ENCODE peak calls at places on chromosome 17, in eight cellular contexts. C is CD4-positive, CD25-positive, alpha-beta regulatory T cell; I is HCT116; M is CD8-positive, alpha-beta memory T cell; G is CD4-positive, alpha-beta T cell; V is CD8-positive, alpha-beta T cell; K is small intestine; U is mucosa of descending colon. L is an unnamed sample.
A peak's percentile ranks its signal among the peaks of the same experiment; 100 is the strongest.

GRCh38 chr17:61202564-61202963 is 197.1 kb upstream of the TBX2 start:
- DNase-seq in C (no peak), I (no peak), M (no peak), G (no peak), V (no peak), K (no peak), U (no peak), L (no peak)

GRCh38 chr17:13638855-13639458 is 37.2 kb upstream of the HS3ST3A1 start:
- DNase-seq in C (peak; percentile 55), I (no peak), M (no peak), G (no peak), V (no peak), K (no peak), U (no peak), L (no peak)

GRCh38 chr17:80086081-80086480 is 15.3 kb upstream of the GAA start:
- DNase-seq in C (no peak), I (no peak), M (no peak), G (no peak), V (no peak), K (no peak), U (no peak), L (no peak)

GRCh38 chr17:68580236-68580903 is 20.8 kb downstream of the FAM20A start:
- DNase-seq in C (no peak), I (no peak), M (no peak), G (no peak), V (no peak), K (no peak), U (no peak), L (no peak)

GRCh38 chr17:56680676-56681075 is 87.2 kb downstream of the NOG start:
- DNase-seq in C (no peak), I (no peak), M (no peak), G (no peak), V (no peak), K (no peak), U (no peak), L (no peak)

GRCh38 chr17:68624381-68624780 is 23.2 kb upstream of the FAM20A start:
- DNase-seq in C (no peak), I (no peak), M (no peak), G (no peak), V (no peak), K (no peak), U (no peak), L (no peak)

GRCh38 chr17:17411692-17412091 is 65.1 kb upstream of the MED9 start:
- DNase-seq in C (no peak), I (no peak), M (no peak), G (no peak), V (no peak), K (no peak), U (no peak), L (no peak)

GRCh38 chr17:75996665-75997590 is 3.7 kb upstream of the CDK3 start:
- DNase-seq in C (peak; percentile 45), I (no peak), M (peak; percentile 19), G (no peak), V (no peak), K (peak; percentile 96), U (peak; percentile 89), L (peak; percentile 51)

GRCh38 chr17:54968954-54969400 is 412 bp downstream of the STXBP4 start:
- DNase-seq in C (no peak), I (no peak), M (peak; percentile 14), G (no peak), V (no peak), K (no peak), U (no peak), L (peak; percentile 15)

GRCh38 chr17:3027786-3028532 is 35.4 kb downstream of the OR1D5 start:
- DNase-seq in C (no peak), I (no peak), M (no peak), G (no peak), V (no peak), K (no peak), U (no peak), L (no peak)

GRCh38 chr17:15157051-15157450 is 108.1 kb downstream of the PMP22 start:
- DNase-seq in C (no peak), I (no peak), M (no peak), G (no peak), V (no peak), K (no peak), U (no peak), L (no peak)

GRCh38 chr17:5097101-5097834 is 14.4 kb downstream of the ZNF232 start:
- DNase-seq in C (peak; percentile 20), I (no peak), M (no peak), G (peak; percentile 49), V (peak; percentile 73), K (no peak), U (peak; percentile 63), L (no peak)

DNA sequence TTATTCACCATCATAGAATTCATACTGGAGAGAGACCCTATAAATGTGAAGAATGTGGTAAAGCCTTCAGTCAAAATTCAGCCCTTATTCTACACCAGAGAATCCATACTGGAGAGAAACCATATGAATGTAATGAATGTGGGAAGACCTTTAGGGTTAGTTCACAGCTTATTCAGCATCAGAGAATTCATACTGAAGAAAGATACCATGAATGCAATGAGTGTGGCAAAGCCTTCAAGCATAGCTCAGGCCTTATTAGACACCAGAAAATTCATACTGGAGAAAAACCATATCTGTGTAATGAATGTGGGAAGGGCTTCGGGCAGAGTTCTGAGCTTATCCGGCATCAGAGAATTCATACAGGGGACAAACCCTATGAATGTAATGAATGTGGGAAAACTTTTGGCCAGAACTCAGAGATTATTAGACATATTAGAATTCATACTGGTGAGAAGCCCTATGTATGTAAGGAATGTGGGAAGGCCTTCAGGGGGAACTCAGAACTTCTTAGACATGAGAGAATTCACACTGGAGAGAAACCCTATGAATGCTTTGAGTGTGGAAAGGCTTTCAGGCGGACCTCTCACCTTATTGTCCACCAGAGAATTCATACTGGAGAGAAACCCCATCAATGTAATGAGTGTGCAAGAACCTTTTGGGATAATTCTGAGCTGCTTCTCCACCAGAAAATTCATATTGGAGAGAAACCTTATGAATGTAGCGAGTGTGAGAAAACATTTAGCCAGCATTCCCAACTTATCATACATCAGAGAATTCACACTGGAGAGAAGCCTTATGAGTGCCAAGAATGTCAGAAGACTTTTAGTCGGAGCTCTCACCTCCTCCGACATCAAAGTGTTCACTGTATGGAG is 14.1 kb downstream of the ZFP3 start:
- DNase-seq in C (no peak), I (no peak), M (no peak), G (no peak), V (no peak), K (no peak), U (no peak), L (no peak)
- H3K9me3 ChIP-seq in C (peaks cover 100% of the 10 kb centered on the region), I (peaks cover 66% of the 10 kb centered on the region), M (peaks cover 81% of the 10 kb centered on the region), G (peaks cover 96% of the 10 kb centered on the region), V (peaks cover 69% of the 10 kb centered on the region), K (peaks cover 8% of the 10 kb centered on the region), U (peaks cover 100% of the 10 kb centered on the region), L (peaks cover 57% of the 10 kb centered on the region)

GRCh38 chr17:19621697-19622096 is 26.9 kb upstream of the ALDH3A2 start:
- DNase-seq in C (no peak), I (no peak), M (no peak), G (no peak), V (no peak), K (no peak), U (no peak), L (no peak)
- H3K9me3 ChIP-seq in C (peaks cover 38% of the 10 kb centered on the region), I (peaks cover 9% of the 10 kb centered on the region), M (peaks cover 8% of the 10 kb centered on the region), G (peaks cover 32% of the 10 kb centered on the region), V (peaks cover 9% of the 10 kb centered on the region), K (no peaks in the 10 kb centered on the region), U (peaks cover 30% of the 10 kb centered on the region), L (peaks cover 4% of the 10 kb centered on the region)

GRCh38 chr17:77740481-77740880 is 218.0 kb upstream of the TNRC6C start:
- DNase-seq in C (no peak), I (no peak), M (no peak), G (no peak), V (no peak), K (no peak), U (no peak), L (no peak)
- H3K9me3 ChIP-seq in C (peaks cover 5% of the 10 kb centered on the region), I (no peaks in the 10 kb centered on the region), M (no peaks in the 10 kb centered on the region), G (no peaks in the 10 kb centered on the region), V (no peaks in the 10 kb centered on the region), K (no peaks in the 10 kb centered on the region), U (peaks cover 4% of the 10 kb centered on the region), L (no peaks in the 10 kb centered on the region)

GRCh38 chr17:7468814-7469438 is 10.5 kb downstream of the ZBTB4 start:
- DNase-seq in C (no peak), I (no peak), M (no peak), G (no peak), V (no peak), K (no peak), U (no peak), L (no peak)
- H3K9me3 ChIP-seq in C (no peaks in the 10 kb centered on the region), I (no peaks in the 10 kb centered on the region), M (no peaks in the 10 kb centered on the region), G (no peaks in the 10 kb centered on the region), V (no peaks in the 10 kb centered on the region), K (no peaks in the 10 kb centered on the region), U (no peaks in the 10 kb centered on the region), L (no peaks in the 10 kb centered on the region)

GRCh38 chr17:52930145-52930544 is 771.6 kb upstream of the CA10 start:
- DNase-seq in C (no peak), I (no peak), M (no peak), G (no peak), V (no peak), K (no peak), U (no peak), L (no peak)

GRCh38 chr17:52930581-52930980 is 772.1 kb upstream of the CA10 start:
- DNase-seq in C (no peak), I (no peak), M (no peak), G (no peak), V (no peak), K (no peak), U (no peak), L (no peak)
- H3K9me3 ChIP-seq in C (no peaks in the 10 kb centered on the region), I (peaks cover 65% of the 10 kb centered on the region), M (no peaks in the 10 kb centered on the region), G (no peaks in the 10 kb centered on the region), V (no peaks in the 10 kb centered on the region), K (no peaks in the 10 kb centered on the region), U (no peaks in the 10 kb centered on the region), L (no peaks in the 10 kb centered on the region)

DNA sequence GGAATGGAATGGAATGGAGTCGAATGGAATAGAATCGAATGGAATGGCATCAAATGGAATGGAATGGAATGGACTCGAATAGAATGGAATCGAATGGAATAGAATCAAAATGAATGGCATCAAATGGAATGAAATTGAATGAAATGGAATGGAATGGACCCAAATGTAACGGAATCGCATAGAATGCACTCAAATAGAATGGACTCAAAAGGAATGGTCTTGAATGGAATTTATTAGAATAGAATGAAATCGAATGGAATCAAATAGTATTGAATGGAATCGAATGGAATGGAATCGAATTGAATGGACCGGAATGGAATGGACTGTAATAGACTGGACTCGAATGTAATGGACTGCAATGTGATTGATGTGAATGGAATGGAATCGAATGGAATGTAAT is 501.4 kb upstream of the WSB1 start:
- DNase-seq in C (peak; percentile 23), I (no peak), M (no peak), G (no peak), V (no peak), K (no peak), U (no peak), L (no peak)
- H3K9me3 ChIP-seq in C (peaks cover 72% of the 10 kb centered on the region), I (peaks cover 46% of the 10 kb centered on the region), M (peaks cover 11% of the 10 kb centered on the region), G (peaks cover 69% of the 10 kb centered on the region), V (no peaks in the 10 kb centered on the region), K (no peaks in the 10 kb centered on the region), U (peaks cover 98% of the 10 kb centered on the region), L (peaks cover 24% of the 10 kb centered on the region)

DNA sequence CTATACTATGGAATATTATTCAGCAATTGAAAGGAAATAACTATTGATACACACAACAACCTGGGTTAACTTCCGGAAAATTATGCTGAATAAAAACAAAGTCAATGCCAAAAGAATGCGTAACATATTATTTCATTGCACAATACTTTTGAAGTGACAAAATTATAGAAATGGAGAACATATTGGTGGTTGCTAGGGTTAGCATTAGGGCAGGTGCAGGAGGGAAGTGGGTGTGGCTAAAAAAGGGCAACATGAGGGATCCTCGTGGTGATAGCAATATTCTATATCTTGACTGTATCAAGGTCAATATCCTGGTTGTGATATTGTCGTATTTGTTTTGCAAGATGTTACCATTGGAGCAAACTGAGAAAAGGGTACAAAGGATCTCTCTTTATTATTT is 34.8 kb downstream of the PIK3R5 start:
- DNase-seq in C (no peak), I (no peak), M (no peak), G (no peak), V (no peak), K (no peak), U (no peak), L (no peak)
- H3K9me3 ChIP-seq in C (peaks cover 40% of the 10 kb centered on the region), I (peaks cover 24% of the 10 kb centered on the region), M (peaks cover 26% of the 10 kb centered on the region), G (peaks cover 33% of the 10 kb centered on the region), V (peaks cover 11% of the 10 kb centered on the region), K (no peaks in the 10 kb centered on the region), U (peaks cover 23% of the 10 kb centered on the region), L (peaks cover 18% of the 10 kb centered on the region)